ENCODE peak calls at places on chromosomes 6 and 20, in four cellular contexts. F, Y, A and D are unnamed samples.

GRCh38 chr6:122049341-122049740 is 350.1 kb upstream of the HSF2 start:
- DNase-seq in F (no peak), Y (no peak), A (no peak), D (no peak)

GRCh38 chr6:56593801-56594318 is 48.8 kb downstream of the DST start:
- DNase-seq in F (no peak), Y (no peak), A (no peak), D (peak; percentile 37)

GRCh38 chr6:75206338-75207210 is 721 bp upstream of the COL12A1 start:
- DNase-seq in F (no peak), Y (peak; percentile 26), A (no peak), D (no peak)

GRCh38 chr6:113564401-113565161 is 292.6 kb upstream of the MARCKS start:
- DNase-seq in F (no peak), Y (peak; percentile 87), A (peak; percentile 84), D (peak; percentile 98)

GRCh38 chr20:63957690-63958441 is 1.6 kb upstream of the UCKL1 start:
- DNase-seq in F (no peak), Y (no peak), A (no peak), D (no peak)

GRCh38 chr6:147283460-147283859 is 79.2 kb downstream of the STXBP5 start:
- DNase-seq in F (no peak), Y (peak; percentile 9), A (no peak), D (peak; percentile 36)

GRCh38 chr6:13614126-13614925 is 809 bp upstream of the NOL7 start:
- DNase-seq in F (no peak), Y (peak; percentile 14), A (no peak), D (peak; percentile 62)

GRCh38 chr6:162856885-162857284 is 129.1 kb downstream of the PACRG start:
- DNase-seq in F (no peak), Y (peak; percentile 75), A (peak; percentile 90), D (peak; percentile 83)

GRCh38 chr6:155583997-155584396 is 128.4 kb upstream of the NOX3 start:
- DNase-seq in F (no peak), Y (no peak), A (no peak), D (no peak)

GRCh38 chr20:59514554-59514953 is 89.8 kb upstream of the PHACTR3 start:
- DNase-seq in F (no peak), Y (no peak), A (no peak), D (no peak)

GRCh38 chr6:163627274-163628062 is 212.9 kb downstream of the QKI start:
- DNase-seq in F (no peak), Y (no peak), A (no peak), D (no peak)

GRCh38 chr6:19855510-19855909 is 18.3 kb downstream of the ID4 start:
- DNase-seq in F (no peak), Y (no peak), A (no peak), D (no peak)

GRCh38 chr6:163291622-163292021 is 122.9 kb upstream of the QKI start:
- DNase-seq in F (no peak), Y (no peak), A (no peak), D (no peak)

GRCh38 chr6:91098006-91098405 is 511.1 kb upstream of the MAP3K7 start:
- DNase-seq in F (no peak), Y (no peak), A (no peak), D (no peak)

GRCh38 chr6:134956676-134957075 is 6.8 kb upstream of the ALDH8A1 start:
- DNase-seq in F (no peak), Y (no peak), A (no peak), D (no peak)

GRCh38 chr6:89146748-89147715 is 1.2 kb downstream of the PM20D2 start:
- DNase-seq in F (no peak), Y (peak; percentile 12), A (no peak), D (peak; percentile 40)

GRCh38 chr6:129981598-129981997 is 36.8 kb upstream of the L3MBTL3 start:
- DNase-seq in F (no peak), Y (peak; percentile 16), A (no peak), D (peak; percentile 40)

GRCh38 chr20:4966826-4967751 is 34.2 kb downstream of the SLC23A2 start:
- DNase-seq in F (no peak), Y (no peak), A (no peak), D (no peak)

GRCh38 chr6:148345176-148345575 is 2.5 kb downstream of the SASH1 start:
- DNase-seq in F (no peak), Y (no peak), A (no peak), D (no peak)

GRCh38 chr20:6691541-6691940 is 75.9 kb upstream of the BMP2 start:
- DNase-seq in F (no peak), Y (no peak), A (no peak), D (no peak)

GRCh38 chr20:6692566-6693168 is 74.8 kb upstream of the BMP2 start:
- DNase-seq in F (no peak), Y (no peak), A (no peak), D (no peak)

GRCh38 chr20:6686171-6686570 is 81.3 kb upstream of the BMP2 start:
- DNase-seq in F (no peak), Y (no peak), A (no peak), D (no peak)

GRCh38 chr20:6693178-6693807 is 74.2 kb upstream of the BMP2 start:
- DNase-seq in F (no peak), Y (no peak), A (no peak), D (no peak)

DNA sequence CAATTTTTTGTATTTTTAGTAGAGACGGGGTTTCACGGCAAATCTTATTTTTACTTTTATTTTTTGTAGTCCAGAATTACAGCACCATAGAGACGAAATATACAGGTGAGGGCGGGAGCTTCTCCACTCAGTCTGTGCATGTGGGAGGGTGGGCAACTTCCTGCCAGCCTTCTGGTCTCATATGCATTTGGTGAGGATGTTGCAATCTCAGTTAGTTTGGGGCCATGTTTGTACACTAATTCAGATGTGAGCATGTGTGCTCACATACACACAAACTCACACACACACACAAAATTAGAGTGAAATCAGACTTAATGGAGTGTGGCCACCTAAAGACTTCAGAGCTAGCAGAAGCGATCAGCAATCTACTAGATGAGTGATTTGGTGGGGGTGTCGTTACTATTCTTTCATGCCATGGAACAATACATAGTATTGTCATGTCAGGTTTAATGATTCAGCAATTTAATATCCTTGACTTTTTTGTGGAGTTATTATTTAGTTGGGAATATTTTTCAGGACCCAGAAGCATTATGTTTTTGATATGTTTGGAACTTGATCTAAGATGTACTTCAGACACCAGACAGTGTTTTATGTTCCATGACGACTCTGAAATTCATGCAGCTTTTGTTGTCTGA is 78.0 kb upstream of the BMP2 start:
- DNase-seq in F (no peak), Y (no peak), A (no peak), D (no peak)
- TF ChIP-seq CTCF in F (no peak), Y (no peak), A (no peak), D (no peak)

DNA sequence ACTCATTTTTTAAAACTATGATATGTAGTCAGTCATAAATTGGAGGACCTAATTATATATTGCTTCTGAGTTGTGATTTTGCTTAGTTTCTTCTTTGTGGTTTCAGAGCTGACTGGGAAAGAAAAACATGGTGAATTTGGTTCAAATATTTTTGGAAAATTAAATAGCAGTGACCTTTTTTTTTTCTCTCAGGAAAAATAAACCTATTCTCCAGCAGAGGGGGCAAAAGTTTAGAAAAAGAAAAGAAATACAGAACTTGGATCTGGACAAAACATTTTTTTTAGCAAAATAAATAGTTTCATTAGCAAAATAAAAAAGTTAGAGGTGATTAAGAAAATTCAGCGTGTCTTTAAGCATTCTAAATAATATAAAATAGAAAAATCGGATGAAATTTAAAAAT is 10.2 kb downstream of the COL10A1 start:
- DNase-seq in F (no peak), Y (peak; percentile 5), A (no peak), D (peak; percentile 31)
- TF ChIP-seq CTCF in F (no peak), Y (peak; percentile 82), A (no peak), D (peak; percentile 51)

DNA sequence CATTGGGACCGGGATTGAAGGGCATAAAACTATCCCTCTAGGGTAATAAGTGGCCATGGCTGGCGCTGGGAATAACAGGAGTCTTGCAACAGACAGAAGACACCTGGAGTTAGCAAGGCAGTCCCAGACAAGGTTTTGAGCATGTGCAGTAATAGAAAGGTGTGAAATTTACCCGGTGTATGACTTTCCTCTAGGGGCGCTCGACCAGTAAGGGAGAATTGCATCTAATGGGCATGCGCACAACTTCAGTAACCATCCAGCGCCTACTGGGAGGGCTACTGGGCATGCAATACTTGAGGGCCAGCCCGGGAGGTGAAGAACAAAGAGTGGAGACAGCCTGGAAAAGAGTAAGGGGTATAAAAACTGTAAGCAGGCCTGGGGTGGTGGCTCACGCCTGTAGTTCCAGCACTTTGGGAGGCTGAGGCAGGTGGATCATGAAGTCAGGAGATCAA is 32.7 kb downstream of the SERPINB6 start:
- DNase-seq in F (no peak), Y (no peak), A (no peak), D (no peak)
- TF ChIP-seq CTCF in F (no peak), Y (peak; percentile 29), A (no peak), D (peak; percentile 21)

GRCh38 chr6:53151676-53152075 is 3.0 kb upstream of the GCM1 start:
- DNase-seq in F (no peak), Y (no peak), A (no peak), D (no peak)
- TF ChIP-seq CTCF in F (no peak), Y (peak; percentile 54), A (peak; percentile 28), D (no peak)